ENCODE peak calls at places on chromosomes 16 and 17, in ten cellular contexts. One of them, this sample, is unnamed.

GRCh38 chr17:43020789-43021738 is 1.1 kb downstream of the VAT1 start:
- DNase-seq in left ventricle myocardium inferior: peak
- DNase-seq in dorsolateral prefrontal cortex: peak
- DNase-seq in lower leg skin: peak
- DNase-seq in GM04503: peak
- DNase-seq in NCI-H82: peak
- DNase-seq in midbrain: no peak
- DNase-seq in caudate nucleus: no peak
- DNase-seq in NCI-H510A treated with DMSO at 0.1 percent for 48 hours: no peak
- DNase-seq in HuH-7.5: peak
- DNase-seq in this sample: no peak

GRCh38 chr17:79156463-79157095 is 82.0 kb downstream of the ENGASE start:
- DNase-seq in HuH-7.5: no peak
- DNase-seq in caudate nucleus: no peak
- DNase-seq in midbrain: no peak
- DNase-seq in NCI-H82: no peak
- DNase-seq in NCI-H510A treated with DMSO at 0.1 percent for 48 hours: no peak
- DNase-seq in GM04503: no peak
- DNase-seq in left ventricle myocardium inferior: no peak
- DNase-seq in lower leg skin: no peak
- DNase-seq in dorsolateral prefrontal cortex: no peak
- DNase-seq in this sample: no peak

GRCh38 chr17:9226794-9227135 is 205.5 kb downstream of the NTN1 start:
- DNase-seq in midbrain: no peak
- DNase-seq in caudate nucleus: no peak
- DNase-seq in NCI-H82: no peak
- DNase-seq in lower leg skin: no peak
- DNase-seq in NCI-H510A treated with DMSO at 0.1 percent for 48 hours: no peak
- DNase-seq in HuH-7.5: no peak
- DNase-seq in GM04503: no peak
- DNase-seq in left ventricle myocardium inferior: no peak
- DNase-seq in dorsolateral prefrontal cortex: no peak
- DNase-seq in this sample: no peak

GRCh38 chr17:71779482-71779881 is 341.3 kb upstream of the SOX9 start:
- DNase-seq in lower leg skin: no peak
- DNase-seq in dorsolateral prefrontal cortex: no peak
- DNase-seq in left ventricle myocardium inferior: no peak
- DNase-seq in midbrain: no peak
- DNase-seq in NCI-H82: no peak
- DNase-seq in NCI-H510A treated with DMSO at 0.1 percent for 48 hours: no peak
- DNase-seq in HuH-7.5: no peak
- DNase-seq in GM04503: no peak
- DNase-seq in caudate nucleus: no peak
- DNase-seq in this sample: no peak

GRCh38 chr17:17819561-17819995 is 17.2 kb downstream of the SREBF1 start:
- DNase-seq in left ventricle myocardium inferior: peak
- DNase-seq in GM04503: no peak
- DNase-seq in lower leg skin: no peak
- DNase-seq in midbrain: peak
- DNase-seq in NCI-H510A treated with DMSO at 0.1 percent for 48 hours: no peak
- DNase-seq in caudate nucleus: no peak
- DNase-seq in NCI-H82: no peak
- DNase-seq in dorsolateral prefrontal cortex: peak
- DNase-seq in HuH-7.5: peak
- DNase-seq in this sample: peak

GRCh38 chr16:9366048-9366969 is 274.9 kb downstream of the HAPSTR1 start:
- DNase-seq in NCI-H82: no peak
- DNase-seq in lower leg skin: no peak
- DNase-seq in left ventricle myocardium inferior: no peak
- DNase-seq in NCI-H510A treated with DMSO at 0.1 percent for 48 hours: no peak
- DNase-seq in caudate nucleus: no peak
- DNase-seq in HuH-7.5: no peak
- DNase-seq in midbrain: no peak
- DNase-seq in GM04503: no peak
- DNase-seq in dorsolateral prefrontal cortex: no peak
- DNase-seq in this sample: no peak

GRCh38 chr17:79812969-79813825 is 16.3 kb upstream of the CBX8 start:
- DNase-seq in NCI-H510A treated with DMSO at 0.1 percent for 48 hours: no peak
- DNase-seq in GM04503: no peak
- DNase-seq in caudate nucleus: no peak
- DNase-seq in NCI-H82: peak
- DNase-seq in HuH-7.5: no peak
- DNase-seq in midbrain: no peak
- DNase-seq in lower leg skin: no peak
- DNase-seq in dorsolateral prefrontal cortex: no peak
- DNase-seq in left ventricle myocardium inferior: no peak
- DNase-seq in this sample: no peak

GRCh38 chr17:8841844-8842243 is 25.6 kb downstream of the PIK3R6 start:
- DNase-seq in caudate nucleus: no peak
- DNase-seq in NCI-H510A treated with DMSO at 0.1 percent for 48 hours: no peak
- DNase-seq in HuH-7.5: no peak
- DNase-seq in NCI-H82: no peak
- DNase-seq in left ventricle myocardium inferior: no peak
- DNase-seq in lower leg skin: no peak
- DNase-seq in midbrain: no peak
- DNase-seq in dorsolateral prefrontal cortex: no peak
- DNase-seq in GM04503: no peak
- DNase-seq in this sample: no peak

GRCh38 chr16:30025574-30025973 is 2.6 kb downstream of the C16orf92 start:
- DNase-seq in GM04503: no peak
- DNase-seq in NCI-H510A treated with DMSO at 0.1 percent for 48 hours: no peak
- DNase-seq in midbrain: no peak
- DNase-seq in caudate nucleus: no peak
- DNase-seq in left ventricle myocardium inferior: no peak
- DNase-seq in HuH-7.5: no peak
- DNase-seq in lower leg skin: no peak
- DNase-seq in NCI-H82: no peak
- DNase-seq in dorsolateral prefrontal cortex: no peak
- DNase-seq in this sample: no peak

GRCh38 chr16:68069511-68070248 is 15.5 kb upstream of the NFATC3 start:
- DNase-seq in caudate nucleus: no peak
- DNase-seq in left ventricle myocardium inferior: peak
- DNase-seq in NCI-H510A treated with DMSO at 0.1 percent for 48 hours: peak
- DNase-seq in HuH-7.5: no peak
- DNase-seq in NCI-H82: peak
- DNase-seq in dorsolateral prefrontal cortex: no peak
- DNase-seq in lower leg skin: no peak
- DNase-seq in midbrain: no peak
- DNase-seq in GM04503: no peak
- DNase-seq in this sample: no peak

GRCh38 chr17:77688369-77688768 is 270.1 kb upstream of the TNRC6C start:
- DNase-seq in GM04503: no peak
- DNase-seq in caudate nucleus: no peak
- DNase-seq in midbrain: no peak
- DNase-seq in lower leg skin: no peak
- DNase-seq in NCI-H510A treated with DMSO at 0.1 percent for 48 hours: no peak
- DNase-seq in left ventricle myocardium inferior: no peak
- DNase-seq in dorsolateral prefrontal cortex: no peak
- DNase-seq in NCI-H82: no peak
- DNase-seq in HuH-7.5: no peak
- DNase-seq in this sample: no peak

GRCh38 chr17:2120550-2121335 is 65.8 kb downstream of the HIC1 start:
- DNase-seq in midbrain: no peak
- DNase-seq in GM04503: peak
- DNase-seq in caudate nucleus: no peak
- DNase-seq in left ventricle myocardium inferior: no peak
- DNase-seq in HuH-7.5: no peak
- DNase-seq in NCI-H82: no peak
- DNase-seq in dorsolateral prefrontal cortex: no peak
- DNase-seq in lower leg skin: no peak
- DNase-seq in NCI-H510A treated with DMSO at 0.1 percent for 48 hours: no peak
- DNase-seq in this sample: no peak

GRCh38 chr17:74454197-74455024 is 12.0 kb upstream of the CD300A start:
- DNase-seq in left ventricle myocardium inferior: peak
- DNase-seq in lower leg skin: peak
- DNase-seq in dorsolateral prefrontal cortex: peak
- DNase-seq in NCI-H510A treated with DMSO at 0.1 percent for 48 hours: peak
- DNase-seq in GM04503: peak
- DNase-seq in HuH-7.5: no peak
- DNase-seq in NCI-H82: peak
- DNase-seq in caudate nucleus: peak
- DNase-seq in midbrain: no peak
- DNase-seq in this sample: peak

GRCh38 chr17:29760279-29760721 is 137.6 kb upstream of the CORO6 start:
- DNase-seq in HuH-7.5: no peak
- DNase-seq in left ventricle myocardium inferior: no peak
- DNase-seq in caudate nucleus: no peak
- DNase-seq in dorsolateral prefrontal cortex: no peak
- DNase-seq in midbrain: no peak
- DNase-seq in GM04503: no peak
- DNase-seq in NCI-H510A treated with DMSO at 0.1 percent for 48 hours: peak
- DNase-seq in NCI-H82: no peak
- DNase-seq in lower leg skin: no peak
- DNase-seq in this sample: no peak

GRCh38 chr17:36727577-36727976 is 126.2 kb downstream of the MRM1 start:
- DNase-seq in lower leg skin: no peak
- DNase-seq in NCI-H510A treated with DMSO at 0.1 percent for 48 hours: no peak
- DNase-seq in caudate nucleus: no peak
- DNase-seq in GM04503: no peak
- DNase-seq in left ventricle myocardium inferior: no peak
- DNase-seq in dorsolateral prefrontal cortex: no peak
- DNase-seq in NCI-H82: no peak
- DNase-seq in midbrain: no peak
- DNase-seq in HuH-7.5: no peak
- DNase-seq in this sample: no peak

GRCh38 chr17:6507535-6507934 is 48.8 kb downstream of the PITPNM3 start:
- DNase-seq in midbrain: no peak
- DNase-seq in HuH-7.5: no peak
- DNase-seq in lower leg skin: peak
- DNase-seq in NCI-H82: no peak
- DNase-seq in caudate nucleus: no peak
- DNase-seq in NCI-H510A treated with DMSO at 0.1 percent for 48 hours: no peak
- DNase-seq in dorsolateral prefrontal cortex: no peak
- DNase-seq in GM04503: peak
- DNase-seq in left ventricle myocardium inferior: no peak
- DNase-seq in this sample: no peak

GRCh38 chr16:70696368-70696767 is 10.5 kb upstream of the MTSS2 start:
- DNase-seq in HuH-7.5: no peak
- DNase-seq in dorsolateral prefrontal cortex: no peak
- DNase-seq in NCI-H510A treated with DMSO at 0.1 percent for 48 hours: no peak
- DNase-seq in caudate nucleus: no peak
- DNase-seq in left ventricle myocardium inferior: no peak
- DNase-seq in GM04503: no peak
- DNase-seq in NCI-H82: no peak
- DNase-seq in lower leg skin: no peak
- DNase-seq in midbrain: no peak
- DNase-seq in this sample: no peak

GRCh38 chr16:49021136-49021535 is 260.5 kb downstream of the CBLN1 start:
- DNase-seq in NCI-H82: peak
- DNase-seq in GM04503: peak
- DNase-seq in lower leg skin: no peak
- DNase-seq in HuH-7.5: no peak
- DNase-seq in NCI-H510A treated with DMSO at 0.1 percent for 48 hours: peak
- DNase-seq in left ventricle myocardium inferior: no peak
- DNase-seq in midbrain: no peak
- DNase-seq in dorsolateral prefrontal cortex: no peak
- DNase-seq in caudate nucleus: no peak
- DNase-seq in this sample: no peak

GRCh38 chr16:68265078-68265925 is 976 bp downstream of the SLC7A6 start:
- DNase-seq in NCI-H510A treated with DMSO at 0.1 percent for 48 hours: no peak
- DNase-seq in NCI-H82: peak
- DNase-seq in left ventricle myocardium inferior: peak
- DNase-seq in HuH-7.5: peak
- DNase-seq in lower leg skin: peak
- DNase-seq in dorsolateral prefrontal cortex: peak
- DNase-seq in caudate nucleus: no peak
- DNase-seq in GM04503: peak
- DNase-seq in midbrain: no peak
- DNase-seq in this sample: no peak

GRCh38 chr17:4332296-4332970 is 34.0 kb downstream of the UBE2G1 start:
- DNase-seq in left ventricle myocardium inferior: no peak
- DNase-seq in HuH-7.5: no peak
- DNase-seq in NCI-H510A treated with DMSO at 0.1 percent for 48 hours: no peak
- DNase-seq in NCI-H82: peak
- DNase-seq in lower leg skin: no peak
- DNase-seq in midbrain: no peak
- DNase-seq in GM04503: no peak
- DNase-seq in dorsolateral prefrontal cortex: no peak
- DNase-seq in caudate nucleus: no peak
- DNase-seq in this sample: no peak

GRCh38 chr17:8149419-8150193 is 2.6 kb downstream of the PER1 start:
- DNase-seq in left ventricle myocardium inferior: no peak
- DNase-seq in caudate nucleus: no peak
- DNase-seq in lower leg skin: no peak
- DNase-seq in NCI-H510A treated with DMSO at 0.1 percent for 48 hours: no peak
- DNase-seq in HuH-7.5: no peak
- DNase-seq in NCI-H82: no peak
- DNase-seq in midbrain: no peak
- DNase-seq in dorsolateral prefrontal cortex: no peak
- DNase-seq in GM04503: no peak
- DNase-seq in this sample: no peak

GRCh38 chr17:74192950-74193781 is 10.3 kb upstream of the RPL38 start:
- DNase-seq in GM04503: no peak
- DNase-seq in caudate nucleus: no peak
- DNase-seq in NCI-H82: peak
- DNase-seq in NCI-H510A treated with DMSO at 0.1 percent for 48 hours: peak
- DNase-seq in HuH-7.5: no peak
- DNase-seq in dorsolateral prefrontal cortex: no peak
- DNase-seq in left ventricle myocardium inferior: peak
- DNase-seq in lower leg skin: peak
- DNase-seq in midbrain: peak
- DNase-seq in this sample: peak

GRCh38 chr17:82871776-82872561 is 32.1 kb upstream of the ZNF750 start:
- DNase-seq in caudate nucleus: no peak
- DNase-seq in HuH-7.5: no peak
- DNase-seq in midbrain: no peak
- DNase-seq in GM04503: no peak
- DNase-seq in NCI-H82: no peak
- DNase-seq in NCI-H510A treated with DMSO at 0.1 percent for 48 hours: no peak
- DNase-seq in lower leg skin: no peak
- DNase-seq in dorsolateral prefrontal cortex: no peak
- DNase-seq in left ventricle myocardium inferior: no peak
- DNase-seq in this sample: no peak

This sample was measured in globus pallidus.